ENCODE peak calls at places on chromosome 5, in four cellular contexts. J, C, P and Y are unnamed samples.

GRCh38 chr5:66945389-66946349 is 250.9 kb downstream of the CD180 start:
- DNase-seq in J (no peak), C (no peak), P (no peak), Y (no peak)

GRCh38 chr5:81650992-81651391 is 99.9 kb downstream of the SSBP2 start:
- DNase-seq in P (no peak), C (no peak), J (no peak), Y (no peak)

GRCh38 chr5:180830253-180831138 is 27.9 kb upstream of the MGAT1 start:
- DNase-seq in P (no peak), C (peak), J (no peak), Y (peak)

GRCh38 chr5:543755-544674 is 19.8 kb upstream of the SLC9A3 start:
- DNase-seq in P (no peak), C (peak), J (no peak), Y (peak)

GRCh38 chr5:148740966-148741742 is 85.3 kb upstream of the ADRB2 start:
- DNase-seq in C (no peak), J (peak), P (peak), Y (peak)

GRCh38 chr5:120463991-120464626 is at the start of gene PRR16:
- DNase-seq in J (peak), P (peak), C (peak), Y (peak)

GRCh38 chr5:179700401-179700918 is 1.7 kb downstream of the CANX start:
- DNase-seq in J (no peak), C (no peak), P (peak), Y (no peak)

GRCh38 chr5:72988769-72989168 is 32.9 kb downstream of the FCHO2 start:
- DNase-seq in P (no peak), J (peak), C (no peak), Y (no peak)

GRCh38 chr5:170297589-170298462 is at the start of gene LCP2:
- DNase-seq in C (no peak), J (no peak), P (no peak), Y (no peak)

DNA sequence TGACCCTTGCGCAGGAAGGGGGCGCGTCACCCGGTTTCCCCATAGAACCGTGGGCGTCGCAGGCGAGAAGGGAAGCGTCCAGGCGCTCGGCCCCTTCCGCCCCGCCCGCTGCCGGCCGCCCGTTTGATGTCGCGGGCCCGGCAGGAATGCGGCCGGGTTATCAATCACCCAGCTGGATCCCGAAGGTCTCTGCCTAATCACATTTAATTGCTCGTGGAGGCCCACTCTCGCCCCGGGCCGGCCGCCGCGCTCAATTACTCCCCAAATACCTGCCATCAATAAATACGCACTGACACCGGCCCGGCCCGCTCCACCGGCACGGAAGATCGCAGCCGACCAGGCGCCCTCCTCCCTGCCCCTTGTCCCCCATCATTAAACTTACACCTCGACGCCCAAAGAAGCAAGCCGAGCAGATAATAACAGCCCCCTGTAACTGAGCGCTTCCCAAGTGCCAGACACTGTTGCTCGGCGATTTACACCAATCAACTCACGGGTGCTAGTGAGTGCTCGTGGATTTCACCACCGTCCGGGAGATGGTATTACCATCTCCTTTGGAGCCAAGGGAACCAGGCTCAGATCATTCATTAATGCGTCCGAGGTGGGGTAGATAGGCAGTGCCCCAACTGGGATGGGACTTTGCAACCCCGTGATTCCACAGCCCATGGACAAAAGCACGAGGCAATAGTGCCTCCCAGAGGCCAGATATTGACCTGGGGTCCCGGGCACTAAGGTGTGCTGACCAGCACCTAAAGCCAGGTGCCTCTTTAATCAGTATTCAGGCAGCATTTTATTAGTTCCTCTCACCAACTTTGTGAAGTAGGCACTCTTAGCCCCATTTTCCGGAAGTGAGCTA is 11.3 kb downstream of the MSX2 start:
- DNase-seq in J (no peak), C (no peak), P (peak), Y (no peak)
- TF ChIP-seq CTCF in J (peak), C (peak), P (peak), Y (peak)

GRCh38 chr5:108280960-108281569 is 100.8 kb downstream of the FBXL17 start:
- DNase-seq in P (no peak), C (no peak), J (no peak), Y (no peak)

GRCh38 chr5:108280248-108280647 is 101.7 kb downstream of the FBXL17 start:
- DNase-seq in C (no peak), J (no peak), P (no peak), Y (no peak)

GRCh38 chr5:108276187-108276586 is 105.7 kb downstream of the FBXL17 start:
- DNase-seq in J (no peak), C (no peak), P (no peak), Y (no peak)

GRCh38 chr5:108278285-108279240 is 103.3 kb downstream of the FBXL17 start:
- DNase-seq in J (no peak), C (no peak), P (no peak), Y (no peak)
- TF ChIP-seq CTCF in J (no peak), C (no peak), P (no peak), Y (no peak)

DNA sequence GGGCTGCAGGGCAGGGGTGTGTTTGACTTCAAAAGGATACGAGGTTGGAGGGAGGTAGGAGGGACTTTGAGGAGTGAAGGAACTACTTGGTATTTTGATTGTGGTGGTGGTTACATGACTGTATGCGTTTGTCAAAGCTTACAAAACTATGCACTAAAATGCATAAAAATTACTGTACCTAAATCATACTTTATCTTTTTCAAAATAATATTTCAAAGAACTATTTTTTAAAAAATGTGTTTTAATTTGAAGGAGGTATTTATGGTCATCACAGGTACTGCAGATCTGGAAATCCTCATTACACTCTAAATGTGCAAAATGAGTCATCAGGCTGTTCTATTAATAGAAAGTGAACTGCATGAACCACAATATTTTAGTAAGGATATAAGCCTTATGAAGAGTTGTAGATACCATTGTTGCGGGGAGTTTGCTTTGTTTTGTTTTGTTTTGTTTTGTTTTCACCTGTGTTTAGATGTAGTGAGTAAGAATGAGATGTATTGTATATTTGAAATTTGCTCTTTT is 116.9 kb downstream of the ARRDC3 start:
- DNase-seq in J (peak), P (peak), C (no peak), Y (no peak)
- TF ChIP-seq CTCF in J (no peak), P (peak), C (no peak), Y (no peak)

DNA sequence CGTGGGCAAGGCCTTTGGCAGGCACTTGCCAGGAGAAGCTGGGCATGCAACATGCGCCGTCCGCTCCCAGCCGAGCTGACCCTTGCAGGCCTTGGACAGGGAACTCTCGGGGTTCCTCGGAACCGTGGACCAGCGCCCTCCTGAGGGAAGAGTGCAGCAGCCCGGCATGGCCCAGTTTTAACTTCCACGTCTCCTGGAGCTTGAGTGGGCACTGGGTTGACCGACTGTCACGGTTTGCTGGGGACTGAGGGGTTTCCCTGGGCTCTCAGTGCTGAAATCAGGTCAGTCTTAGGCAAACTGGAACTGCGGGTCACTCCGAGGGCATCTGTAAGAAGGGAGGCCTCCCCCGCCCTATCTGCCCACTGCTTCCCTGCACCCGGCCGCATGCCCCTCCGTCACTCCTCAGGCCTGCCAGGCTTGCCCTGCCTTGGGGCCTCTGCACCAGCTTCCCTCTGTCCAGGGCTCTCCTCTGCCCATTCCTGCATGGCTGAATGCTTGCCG is 87.0 kb upstream of the PHYKPL start:
- DNase-seq in J (no peak), C (peak), P (no peak), Y (peak)
- TF ChIP-seq CTCF in J (no peak), C (no peak), P (no peak), Y (no peak)

DNA sequence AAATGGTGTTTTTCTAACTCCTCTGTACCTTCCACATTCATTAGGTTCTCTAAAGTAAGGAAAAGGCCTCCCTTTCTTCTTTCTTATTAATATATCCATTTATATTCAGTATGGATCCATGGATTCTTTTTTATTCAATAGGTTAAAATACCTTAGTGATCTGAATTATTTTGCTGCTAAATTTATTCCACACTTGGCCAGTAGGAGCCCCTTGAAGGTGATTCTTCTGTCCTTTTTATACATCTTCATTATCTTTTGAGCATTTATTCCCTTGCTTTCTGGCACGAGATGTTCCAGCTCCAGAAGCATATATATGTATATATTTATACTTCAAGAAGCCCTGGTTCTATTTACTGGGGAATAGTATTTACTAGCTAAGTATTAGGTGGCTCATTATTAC is 311.8 kb upstream of the SGCD start:
- DNase-seq in P (no peak), J (no peak), C (no peak), Y (no peak)
- TF ChIP-seq CTCF in P (peak), J (no peak), C (no peak), Y (no peak)

GRCh38 chr5:159850192-159850573 is 66.1 kb upstream of the ADRA1B start:
- DNase-seq in J (peak), C (no peak), P (peak), Y (no peak)
- TF ChIP-seq CTCF in J (no peak), C (no peak), P (no peak), Y (no peak)

DNA sequence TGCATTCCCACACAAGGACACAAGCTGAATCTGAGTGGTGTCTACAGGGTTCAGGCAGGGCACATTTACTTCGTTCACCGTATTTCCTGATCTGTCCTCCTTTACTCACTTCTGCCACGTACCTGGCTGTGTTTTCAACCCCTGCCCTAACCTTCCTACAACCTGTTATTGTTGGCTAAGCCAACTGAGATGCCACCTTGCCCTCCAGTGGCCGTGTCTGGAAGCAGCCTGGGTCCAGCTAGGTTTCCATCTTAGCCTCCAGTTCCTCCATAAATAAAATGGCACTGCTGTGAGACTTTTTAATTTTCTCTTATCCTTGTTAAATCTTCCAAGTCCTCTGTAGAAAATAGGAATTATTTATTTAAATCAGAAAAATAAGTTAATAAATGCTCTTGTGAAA is 64.8 kb downstream of the ATP10B start:
- DNase-seq in C (peak), J (no peak), P (no peak), Y (peak)
- TF ChIP-seq CTCF in C (peak), J (no peak), P (no peak), Y (peak)